ENCODE peak calls at places on chromosomes 5 and 9, in ten cellular contexts. One of them, this sample, is unnamed.

GRCh38 chr5:80308526-80308925 is 11.3 kb upstream of the SPZ1 start:
- DNase-seq in A549: no peak
- DNase-seq in endodermal cell: no peak
- DNase-seq in SK-N-SH: no peak
- DNase-seq in cardiac muscle cell: no peak
- DNase-seq in tibial artery: no peak
- DNase-seq in BE2C: no peak
- DNase-seq in mucosa of descending colon: no peak
- DNase-seq in tibial nerve: no peak
- DNase-seq in esophagus squamous epithelium: no peak
- DNase-seq in this sample: no peak

GRCh38 chr9:70902171-70902570 is 219.2 kb downstream of the TRPM3 start:
- DNase-seq in A549: no peak
- DNase-seq in endodermal cell: no peak
- DNase-seq in SK-N-SH: no peak
- DNase-seq in cardiac muscle cell: no peak
- DNase-seq in tibial artery: no peak
- DNase-seq in BE2C: no peak
- DNase-seq in mucosa of descending colon: no peak
- DNase-seq in tibial nerve: no peak
- DNase-seq in esophagus squamous epithelium: no peak
- DNase-seq in this sample: no peak

GRCh38 chr9:14343948-14344547 is 30.1 kb upstream of the NFIB start:
- DNase-seq in A549: no peak
- DNase-seq in endodermal cell: peak; percentile 68
- DNase-seq in SK-N-SH: peak; percentile 38
- DNase-seq in cardiac muscle cell: no peak
- DNase-seq in tibial artery: peak; percentile 74
- DNase-seq in BE2C: no peak
- DNase-seq in mucosa of descending colon: no peak
- DNase-seq in tibial nerve: no peak
- DNase-seq in esophagus squamous epithelium: no peak
- DNase-seq in this sample: no peak

GRCh38 chr9:78023003-78023741 is 8.4 kb downstream of the GNAQ start:
- DNase-seq in A549: no peak
- DNase-seq in endodermal cell: no peak
- DNase-seq in SK-N-SH: no peak
- DNase-seq in cardiac muscle cell: no peak
- DNase-seq in tibial artery: no peak
- DNase-seq in BE2C: no peak
- DNase-seq in mucosa of descending colon: no peak
- DNase-seq in tibial nerve: no peak
- DNase-seq in esophagus squamous epithelium: no peak
- DNase-seq in this sample: no peak

GRCh38 chr9:113918697-113919390 is 42.7 kb downstream of the ZNF618 start:
- DNase-seq in A549: no peak
- DNase-seq in endodermal cell: no peak
- DNase-seq in SK-N-SH: no peak
- DNase-seq in cardiac muscle cell: no peak
- DNase-seq in tibial artery: no peak
- DNase-seq in BE2C: no peak
- DNase-seq in mucosa of descending colon: no peak
- DNase-seq in tibial nerve: no peak
- DNase-seq in esophagus squamous epithelium: no peak
- DNase-seq in this sample: no peak

GRCh38 chr9:127717766-127718165 is 1.9 kb downstream of the TTC16 start:
- DNase-seq in A549: no peak
- DNase-seq in endodermal cell: no peak
- DNase-seq in SK-N-SH: no peak
- DNase-seq in cardiac muscle cell: no peak
- DNase-seq in tibial artery: no peak
- DNase-seq in BE2C: no peak
- DNase-seq in mucosa of descending colon: no peak
- DNase-seq in tibial nerve: no peak
- DNase-seq in esophagus squamous epithelium: no peak
- DNase-seq in this sample: no peak

GRCh38 chr9:117777823-117778222 is 73.6 kb downstream of the TLR4 start:
- DNase-seq in A549: no peak
- DNase-seq in endodermal cell: no peak
- DNase-seq in SK-N-SH: no peak
- DNase-seq in cardiac muscle cell: no peak
- DNase-seq in tibial artery: no peak
- DNase-seq in BE2C: no peak
- DNase-seq in mucosa of descending colon: no peak
- DNase-seq in tibial nerve: no peak
- DNase-seq in esophagus squamous epithelium: no peak
- DNase-seq in this sample: no peak

GRCh38 chr5:176319827-176320554 is 41.6 kb downstream of the KIAA1191 start:
- DNase-seq in A549: peak; percentile 7
- DNase-seq in endodermal cell: no peak
- DNase-seq in SK-N-SH: no peak
- DNase-seq in cardiac muscle cell: peak; percentile 10
- DNase-seq in tibial artery: no peak
- DNase-seq in BE2C: no peak
- DNase-seq in mucosa of descending colon: no peak
- DNase-seq in tibial nerve: no peak
- DNase-seq in esophagus squamous epithelium: no peak
- DNase-seq in this sample: no peak

GRCh38 chr9:8855046-8855445 is 1055.5 kb upstream of the DMAC1 start:
- DNase-seq in A549: no peak
- DNase-seq in endodermal cell: no peak
- DNase-seq in SK-N-SH: peak; percentile 57
- DNase-seq in cardiac muscle cell: peak; percentile 58
- DNase-seq in tibial artery: no peak
- DNase-seq in BE2C: no peak
- DNase-seq in mucosa of descending colon: no peak
- DNase-seq in tibial nerve: no peak
- DNase-seq in esophagus squamous epithelium: no peak
- DNase-seq in this sample: no peak
- TF ChIP-seq CTCF in A549: no peak
- TF ChIP-seq CTCF in endodermal cell: peak; percentile 76
- TF ChIP-seq CTCF in SK-N-SH: peak; percentile 41
- TF ChIP-seq CTCF in cardiac muscle cell: peak; percentile 62
- TF ChIP-seq CTCF in tibial artery: no peak
- TF ChIP-seq CTCF in BE2C: peak; percentile 20
- TF ChIP-seq CTCF in mucosa of descending colon: no peak
- TF ChIP-seq CTCF in tibial nerve: no peak
- TF ChIP-seq CTCF in esophagus squamous epithelium: peak; percentile 27
- TF ChIP-seq CTCF in this sample: no peak

GRCh38 chr9:112761912-112762651 is 11.5 kb downstream of the SNX30 start:
- DNase-seq in A549: no peak
- DNase-seq in endodermal cell: no peak
- DNase-seq in SK-N-SH: no peak
- DNase-seq in cardiac muscle cell: no peak
- DNase-seq in tibial artery: no peak
- DNase-seq in BE2C: no peak
- DNase-seq in mucosa of descending colon: no peak
- DNase-seq in tibial nerve: no peak
- DNase-seq in esophagus squamous epithelium: no peak
- DNase-seq in this sample: no peak

GRCh38 chr9:112760821-112761220 is 10.3 kb downstream of the SNX30 start:
- DNase-seq in A549: no peak
- DNase-seq in endodermal cell: no peak
- DNase-seq in SK-N-SH: no peak
- DNase-seq in cardiac muscle cell: no peak
- DNase-seq in tibial artery: no peak
- DNase-seq in BE2C: no peak
- DNase-seq in mucosa of descending colon: no peak
- DNase-seq in tibial nerve: no peak
- DNase-seq in esophagus squamous epithelium: no peak
- DNase-seq in this sample: no peak

GRCh38 chr9:112764344-112764743 is 13.8 kb downstream of the SNX30 start:
- DNase-seq in A549: no peak
- DNase-seq in endodermal cell: no peak
- DNase-seq in SK-N-SH: no peak
- DNase-seq in cardiac muscle cell: no peak
- DNase-seq in tibial artery: peak; percentile 59
- DNase-seq in BE2C: no peak
- DNase-seq in mucosa of descending colon: no peak
- DNase-seq in tibial nerve: no peak
- DNase-seq in esophagus squamous epithelium: no peak
- DNase-seq in this sample: no peak

GRCh38 chr9:112764837-112765236 is 14.3 kb downstream of the SNX30 start:
- DNase-seq in A549: no peak
- DNase-seq in endodermal cell: peak; percentile 77
- DNase-seq in SK-N-SH: no peak
- DNase-seq in cardiac muscle cell: peak; percentile 5
- DNase-seq in tibial artery: peak; percentile 35
- DNase-seq in BE2C: no peak
- DNase-seq in mucosa of descending colon: peak; percentile 59
- DNase-seq in tibial nerve: no peak
- DNase-seq in esophagus squamous epithelium: no peak
- DNase-seq in this sample: no peak

DNA sequence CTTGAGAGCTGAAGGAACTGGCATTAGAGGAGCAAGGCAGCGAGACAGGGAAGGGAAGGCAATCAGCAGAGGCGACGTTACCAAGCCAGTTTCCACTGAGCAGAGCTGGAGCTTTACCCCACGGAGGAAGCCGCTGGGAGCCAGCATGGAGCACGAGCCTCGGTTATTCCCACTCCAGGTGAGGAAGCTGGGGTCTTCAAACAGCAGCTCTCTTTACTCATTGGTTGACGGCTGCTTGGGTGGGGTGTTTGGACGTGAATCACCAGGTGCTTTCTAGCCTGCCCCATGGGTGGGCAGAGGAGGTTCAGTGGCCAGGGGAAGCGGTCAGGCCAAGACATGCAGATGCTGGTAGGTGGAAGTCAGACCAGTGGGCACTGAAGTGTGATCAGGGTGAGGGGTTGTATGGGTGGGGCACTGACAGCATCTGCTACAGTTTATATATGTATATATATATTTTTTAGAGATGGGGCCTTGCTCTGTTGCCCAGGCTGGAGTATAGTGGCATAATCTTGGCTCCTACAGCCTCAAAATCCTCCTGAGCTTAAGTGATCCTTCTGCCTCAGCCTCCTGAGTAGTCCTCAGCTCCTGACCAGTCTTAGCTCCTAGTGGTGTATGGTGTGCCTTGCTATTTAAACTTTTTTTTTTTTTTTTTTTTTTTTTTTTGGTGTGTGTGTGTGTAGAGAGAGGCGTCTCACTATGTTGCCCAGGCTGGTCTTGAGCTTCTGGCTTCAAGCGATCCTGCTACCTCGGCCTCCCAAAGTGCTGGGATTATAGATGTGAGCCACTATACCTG is 12.4 kb downstream of the SNX30 start:
- DNase-seq in A549: no peak
- DNase-seq in endodermal cell: no peak
- DNase-seq in SK-N-SH: no peak
- DNase-seq in cardiac muscle cell: no peak
- DNase-seq in tibial artery: no peak
- DNase-seq in BE2C: no peak
- DNase-seq in mucosa of descending colon: no peak
- DNase-seq in tibial nerve: no peak
- DNase-seq in esophagus squamous epithelium: no peak
- DNase-seq in this sample: no peak
- H3K4me1 ChIP-seq in A549: no peaks in the 10 kb centered on the region
- H3K4me1 ChIP-seq in endodermal cell: peaks cover 3% of the 10 kb centered on the region
- H3K4me1 ChIP-seq in SK-N-SH: no peaks in the 10 kb centered on the region
- H3K4me1 ChIP-seq in cardiac muscle cell: no peaks in the 10 kb centered on the region
- H3K4me1 ChIP-seq in tibial artery: peaks cover 13% of the 10 kb centered on the region
- H3K4me1 ChIP-seq in BE2C: no peaks in the 10 kb centered on the region
- H3K4me1 ChIP-seq in mucosa of descending colon: peaks cover 3% of the 10 kb centered on the region
- H3K4me1 ChIP-seq in tibial nerve: no peaks in the 10 kb centered on the region
- H3K4me1 ChIP-seq in esophagus squamous epithelium: no peaks in the 10 kb centered on the region
- H3K4me1 ChIP-seq in this sample: peaks cover 19% of the 10 kb centered on the region

GRCh38 chr5:10286552-10287227 is 21.0 kb downstream of the CMBL start:
- DNase-seq in A549: no peak
- DNase-seq in endodermal cell: no peak
- DNase-seq in SK-N-SH: no peak
- DNase-seq in cardiac muscle cell: no peak
- DNase-seq in tibial artery: no peak
- DNase-seq in BE2C: no peak
- DNase-seq in mucosa of descending colon: no peak
- DNase-seq in tibial nerve: no peak
- DNase-seq in esophagus squamous epithelium: no peak
- DNase-seq in this sample: no peak

GRCh38 chr5:10291736-10292135 is 16.0 kb downstream of the CMBL start:
- DNase-seq in A549: no peak
- DNase-seq in endodermal cell: no peak
- DNase-seq in SK-N-SH: no peak
- DNase-seq in cardiac muscle cell: no peak
- DNase-seq in tibial artery: no peak
- DNase-seq in BE2C: no peak
- DNase-seq in mucosa of descending colon: no peak
- DNase-seq in tibial nerve: no peak
- DNase-seq in esophagus squamous epithelium: no peak
- DNase-seq in this sample: no peak

GRCh38 chr5:10289353-10289752 is 18.3 kb downstream of the CMBL start:
- DNase-seq in A549: no peak
- DNase-seq in endodermal cell: no peak
- DNase-seq in SK-N-SH: no peak
- DNase-seq in cardiac muscle cell: no peak
- DNase-seq in tibial artery: peak; percentile 74
- DNase-seq in BE2C: peak; percentile 27
- DNase-seq in mucosa of descending colon: peak; percentile 67
- DNase-seq in tibial nerve: peak; percentile 19
- DNase-seq in esophagus squamous epithelium: no peak
- DNase-seq in this sample: no peak

GRCh38 chr5:10289991-10290390 is 17.7 kb downstream of the CMBL start:
- DNase-seq in A549: no peak
- DNase-seq in endodermal cell: no peak
- DNase-seq in SK-N-SH: no peak
- DNase-seq in cardiac muscle cell: no peak
- DNase-seq in tibial artery: no peak
- DNase-seq in BE2C: no peak
- DNase-seq in mucosa of descending colon: no peak
- DNase-seq in tibial nerve: no peak
- DNase-seq in esophagus squamous epithelium: no peak
- DNase-seq in this sample: no peak

DNA sequence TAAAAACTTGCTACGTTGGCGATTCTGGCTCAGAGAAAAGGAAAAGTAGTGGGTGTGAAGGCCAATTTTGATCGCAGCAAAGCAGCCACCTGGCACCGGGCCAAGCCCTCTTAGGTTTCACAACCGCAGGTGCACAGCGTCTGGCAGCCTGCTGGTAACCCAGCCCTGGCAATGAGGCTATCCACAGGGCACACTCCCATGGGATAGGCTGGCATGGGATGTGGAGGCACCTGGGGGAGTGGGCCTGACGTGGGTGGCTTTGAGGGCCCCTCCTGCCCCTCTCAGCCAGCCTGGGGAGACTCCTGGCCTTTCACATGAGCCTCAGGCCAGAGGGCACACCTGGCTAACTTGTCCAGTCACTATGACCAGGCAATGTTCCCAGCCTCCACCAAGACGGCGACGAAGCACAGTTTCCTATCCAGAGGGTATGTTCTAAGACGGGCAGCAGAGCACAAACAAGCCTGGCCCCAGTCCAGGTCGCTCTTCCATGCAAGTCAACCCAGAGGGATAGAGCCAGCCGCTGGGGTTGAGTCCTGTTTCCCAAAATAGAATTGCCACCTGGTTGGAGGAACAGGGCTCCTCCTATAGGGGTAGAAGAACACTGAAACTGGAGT is 19.0 kb downstream of the CMBL start:
- DNase-seq in A549: no peak
- DNase-seq in endodermal cell: no peak
- DNase-seq in SK-N-SH: no peak
- DNase-seq in cardiac muscle cell: peak; percentile 12
- DNase-seq in tibial artery: no peak
- DNase-seq in BE2C: peak; percentile 76
- DNase-seq in mucosa of descending colon: peak; percentile 93
- DNase-seq in tibial nerve: peak; percentile 36
- DNase-seq in esophagus squamous epithelium: no peak
- DNase-seq in this sample: peak; percentile 87
- TF ChIP-seq CTCF in A549: no peak
- TF ChIP-seq CTCF in endodermal cell: no peak
- TF ChIP-seq CTCF in SK-N-SH: no peak
- TF ChIP-seq CTCF in cardiac muscle cell: no peak
- TF ChIP-seq CTCF in tibial artery: no peak
- TF ChIP-seq CTCF in BE2C: no peak
- TF ChIP-seq CTCF in mucosa of descending colon: no peak
- TF ChIP-seq CTCF in tibial nerve: no peak
- TF ChIP-seq CTCF in esophagus squamous epithelium: no peak
- TF ChIP-seq CTCF in this sample: no peak

DNA sequence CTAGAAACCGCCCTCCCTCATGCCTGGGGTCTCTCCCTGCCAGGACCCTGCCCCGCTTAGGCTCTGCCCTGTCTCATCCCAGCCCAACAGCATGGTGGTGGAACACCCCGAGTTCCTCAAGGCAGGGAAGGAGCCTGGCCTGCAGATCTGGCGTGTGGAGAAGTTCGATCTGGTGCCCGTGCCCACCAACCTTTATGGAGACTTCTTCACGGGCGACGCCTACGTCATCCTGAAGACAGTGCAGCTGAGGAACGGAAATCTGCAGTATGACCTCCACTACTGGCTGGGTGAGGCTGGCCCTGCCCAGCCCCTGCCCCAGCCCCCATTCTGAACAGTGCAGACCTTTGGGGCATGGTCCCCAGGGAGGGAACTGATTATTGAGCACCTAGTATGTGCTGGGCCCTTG is 33.9 kb downstream of the GSN start:
- DNase-seq in A549: no peak
- DNase-seq in endodermal cell: no peak
- DNase-seq in SK-N-SH: no peak
- DNase-seq in cardiac muscle cell: no peak
- DNase-seq in tibial artery: peak; percentile 62
- DNase-seq in BE2C: no peak
- DNase-seq in mucosa of descending colon: no peak
- DNase-seq in tibial nerve: peak; percentile 11
- DNase-seq in esophagus squamous epithelium: no peak
- DNase-seq in this sample: peak; percentile 30
- H3K4me1 ChIP-seq in A549: peaks cover 38% of the 10 kb centered on the region
- H3K4me1 ChIP-seq in endodermal cell: peaks cover 3% of the 10 kb centered on the region
- H3K4me1 ChIP-seq in SK-N-SH: no peaks in the 10 kb centered on the region
- H3K4me1 ChIP-seq in cardiac muscle cell: peaks cover 30% of the 10 kb centered on the region
- H3K4me1 ChIP-seq in tibial artery: peaks cover 91% of the 10 kb centered on the region
- H3K4me1 ChIP-seq in BE2C: no peaks in the 10 kb centered on the region
- H3K4me1 ChIP-seq in mucosa of descending colon: peaks cover 26% of the 10 kb centered on the region
- H3K4me1 ChIP-seq in tibial nerve: peaks cover 71% of the 10 kb centered on the region
- H3K4me1 ChIP-seq in esophagus squamous epithelium: peaks cover 74% of the 10 kb centered on the region
- H3K4me1 ChIP-seq in this sample: peaks cover 69% of the 10 kb centered on the region